ENCODE peak calls at places on chromosomes 5 and 9, in eight cellular contexts. One of them, this sample, is unnamed.

GRCh38 chr9:93354451-93354850 is 97.0 kb upstream of the FAM120A start:
- DNase-seq in T-cell: no peak
- DNase-seq in heart left ventricle: no peak
- DNase-seq in brain microvascular endothelial cell: no peak
- DNase-seq in DMS53: no peak
- DNase-seq in H54: no peak
- DNase-seq in NCI-H1092 treated with DMSO at 0.1 percent for 48 hours: no peak
- DNase-seq in aorta: no peak
- DNase-seq in this sample: peak; percentile 28

GRCh38 chr9:84874583-84874982 is 205.1 kb downstream of the NTRK2 start:
- DNase-seq in DMS53: no peak
- DNase-seq in T-cell: no peak
- DNase-seq in H54: no peak
- DNase-seq in heart left ventricle: no peak
- DNase-seq in brain microvascular endothelial cell: peak; percentile 3
- DNase-seq in aorta: no peak
- DNase-seq in NCI-H1092 treated with DMSO at 0.1 percent for 48 hours: no peak
- DNase-seq in this sample: no peak

GRCh38 chr9:136507992-136508375 is 25.1 kb upstream of the SEC16A start:
- DNase-seq in brain microvascular endothelial cell: no peak
- DNase-seq in aorta: no peak
- DNase-seq in NCI-H1092 treated with DMSO at 0.1 percent for 48 hours: no peak
- DNase-seq in H54: no peak
- DNase-seq in T-cell: no peak
- DNase-seq in heart left ventricle: no peak
- DNase-seq in DMS53: no peak
- DNase-seq in this sample: no peak

GRCh38 chr5:57174128-57174849 is 430 bp downstream of the GPBP1 start:
- DNase-seq in NCI-H1092 treated with DMSO at 0.1 percent for 48 hours: peak; percentile 37
- DNase-seq in H54: no peak
- DNase-seq in T-cell: peak; percentile 29
- DNase-seq in DMS53: peak; percentile 73
- DNase-seq in aorta: peak; percentile 54
- DNase-seq in brain microvascular endothelial cell: no peak
- DNase-seq in heart left ventricle: peak; percentile 38
- DNase-seq in this sample: no peak

GRCh38 chr9:126611592-126612328 is 2.0 kb upstream of the LMX1B start:
- DNase-seq in DMS53: peak; percentile 87
- DNase-seq in heart left ventricle: peak; percentile 76
- DNase-seq in T-cell: peak; percentile 54
- DNase-seq in aorta: peak; percentile 74
- DNase-seq in brain microvascular endothelial cell: peak; percentile 27
- DNase-seq in NCI-H1092 treated with DMSO at 0.1 percent for 48 hours: peak; percentile 8
- DNase-seq in H54: peak; percentile 99
- DNase-seq in this sample: peak; percentile 32

GRCh38 chr5:112951124-112951702 is 25.4 kb upstream of the DCP2 start:
- DNase-seq in heart left ventricle: no peak
- DNase-seq in NCI-H1092 treated with DMSO at 0.1 percent for 48 hours: no peak
- DNase-seq in H54: no peak
- DNase-seq in T-cell: no peak
- DNase-seq in brain microvascular endothelial cell: no peak
- DNase-seq in aorta: no peak
- DNase-seq in DMS53: no peak
- DNase-seq in this sample: no peak

GRCh38 chr5:38462972-38463633 is 93.3 kb downstream of the LIFR start:
- DNase-seq in aorta: no peak
- DNase-seq in T-cell: no peak
- DNase-seq in DMS53: peak; percentile 47
- DNase-seq in NCI-H1092 treated with DMSO at 0.1 percent for 48 hours: no peak
- DNase-seq in H54: no peak
- DNase-seq in brain microvascular endothelial cell: no peak
- DNase-seq in heart left ventricle: no peak
- DNase-seq in this sample: no peak

GRCh38 chr9:128550770-128551651 is 1.4 kb upstream of the SPTAN1 start:
- DNase-seq in NCI-H1092 treated with DMSO at 0.1 percent for 48 hours: no peak
- DNase-seq in brain microvascular endothelial cell: no peak
- DNase-seq in heart left ventricle: peak; percentile 48
- DNase-seq in H54: no peak
- DNase-seq in T-cell: no peak
- DNase-seq in DMS53: no peak
- DNase-seq in aorta: peak; percentile 68
- DNase-seq in this sample: no peak

GRCh38 chr9:122065923-122066629 is 27.0 kb downstream of the TTLL11 start:
- DNase-seq in T-cell: no peak
- DNase-seq in heart left ventricle: no peak
- DNase-seq in NCI-H1092 treated with DMSO at 0.1 percent for 48 hours: no peak
- DNase-seq in aorta: no peak
- DNase-seq in DMS53: no peak
- DNase-seq in H54: no peak
- DNase-seq in brain microvascular endothelial cell: no peak
- DNase-seq in this sample: no peak

GRCh38 chr5:10699281-10699874 is 61.7 kb downstream of the DAP start:
- DNase-seq in heart left ventricle: no peak
- DNase-seq in T-cell: no peak
- DNase-seq in aorta: no peak
- DNase-seq in DMS53: no peak
- DNase-seq in H54: no peak
- DNase-seq in NCI-H1092 treated with DMSO at 0.1 percent for 48 hours: no peak
- DNase-seq in brain microvascular endothelial cell: no peak
- DNase-seq in this sample: no peak

GRCh38 chr9:94812343-94812742 is 85.8 kb downstream of the AOPEP start:
- DNase-seq in H54: peak; percentile 82
- DNase-seq in brain microvascular endothelial cell: peak; percentile 36
- DNase-seq in heart left ventricle: no peak
- DNase-seq in DMS53: no peak
- DNase-seq in aorta: no peak
- DNase-seq in T-cell: no peak
- DNase-seq in NCI-H1092 treated with DMSO at 0.1 percent for 48 hours: no peak
- DNase-seq in this sample: no peak

GRCh38 chr5:181197326-181197951 is 7.6 kb downstream of the TRIM7 start:
- DNase-seq in T-cell: no peak
- DNase-seq in DMS53: no peak
- DNase-seq in brain microvascular endothelial cell: no peak
- DNase-seq in heart left ventricle: no peak
- DNase-seq in H54: no peak
- DNase-seq in NCI-H1092 treated with DMSO at 0.1 percent for 48 hours: no peak
- DNase-seq in aorta: no peak
- DNase-seq in this sample: no peak

GRCh38 chr5:175686396-175686795 is 28.5 kb downstream of the HRH2 start:
- DNase-seq in brain microvascular endothelial cell: no peak
- DNase-seq in heart left ventricle: no peak
- DNase-seq in DMS53: no peak
- DNase-seq in H54: no peak
- DNase-seq in NCI-H1092 treated with DMSO at 0.1 percent for 48 hours: no peak
- DNase-seq in T-cell: no peak
- DNase-seq in aorta: peak; percentile 22
- DNase-seq in this sample: no peak

GRCh38 chr5:83540105-83540504 is 68.6 kb downstream of the VCAN start:
- DNase-seq in NCI-H1092 treated with DMSO at 0.1 percent for 48 hours: no peak
- DNase-seq in H54: no peak
- DNase-seq in brain microvascular endothelial cell: no peak
- DNase-seq in DMS53: no peak
- DNase-seq in heart left ventricle: no peak
- DNase-seq in aorta: no peak
- DNase-seq in T-cell: no peak
- DNase-seq in this sample: no peak

GRCh38 chr9:13377286-13377925 is 97.9 kb upstream of the MPDZ start:
- DNase-seq in heart left ventricle: no peak
- DNase-seq in NCI-H1092 treated with DMSO at 0.1 percent for 48 hours: no peak
- DNase-seq in DMS53: no peak
- DNase-seq in T-cell: no peak
- DNase-seq in aorta: no peak
- DNase-seq in H54: no peak
- DNase-seq in brain microvascular endothelial cell: no peak
- DNase-seq in this sample: no peak

GRCh38 chr5:14946813-14947640 is 75.4 kb upstream of the ANKH start:
- DNase-seq in NCI-H1092 treated with DMSO at 0.1 percent for 48 hours: peak; percentile 8
- DNase-seq in T-cell: peak; percentile 30
- DNase-seq in DMS53: peak; percentile 78
- DNase-seq in aorta: no peak
- DNase-seq in heart left ventricle: no peak
- DNase-seq in H54: no peak
- DNase-seq in brain microvascular endothelial cell: no peak
- DNase-seq in this sample: peak; percentile 37

This sample was measured in HCT116.